ENCODE peak calls at places on chromosomes 6 and 20, in eight cellular contexts. One of them, this sample, is unnamed.
A peak's percentile ranks its signal among the peaks of the same experiment; 100 is the strongest.

GRCh38 chr20:17571153-17571527 is 1.3 kb downstream of the DSTN start:
- DNase-seq in RWPE1: no peak
- DNase-seq in GM23248: peak; percentile 40
- DNase-seq in AG04450: no peak
- DNase-seq in body of pancreas: no peak
- DNase-seq in psoas muscle: no peak
- DNase-seq in IMR-90: no peak
- DNase-seq in neuronal stem cell: no peak
- DNase-seq in this sample: no peak

GRCh38 chr6:120214097-120214496 is 864.5 kb upstream of the MAN1A1 start:
- DNase-seq in body of pancreas: no peak
- DNase-seq in IMR-90: no peak
- DNase-seq in psoas muscle: no peak
- DNase-seq in RWPE1: no peak
- DNase-seq in GM23248: no peak
- DNase-seq in AG04450: no peak
- DNase-seq in neuronal stem cell: no peak
- DNase-seq in this sample: no peak

GRCh38 chr20:56689318-56689717 is 60.2 kb downstream of the TFAP2C start:
- DNase-seq in GM23248: peak; percentile 93
- DNase-seq in neuronal stem cell: no peak
- DNase-seq in AG04450: no peak
- DNase-seq in RWPE1: peak; percentile 88
- DNase-seq in IMR-90: no peak
- DNase-seq in body of pancreas: peak; percentile 6
- DNase-seq in psoas muscle: no peak
- DNase-seq in this sample: no peak

GRCh38 chr6:83976871-83977270 is 56.7 kb upstream of the MRAP2 start:
- DNase-seq in GM23248: no peak
- DNase-seq in AG04450: no peak
- DNase-seq in psoas muscle: no peak
- DNase-seq in IMR-90: no peak
- DNase-seq in RWPE1: peak; percentile 6
- DNase-seq in neuronal stem cell: no peak
- DNase-seq in body of pancreas: no peak
- DNase-seq in this sample: no peak

GRCh38 chr6:166253277-166254229 is 54.6 kb downstream of the PRR18 start:
- DNase-seq in neuronal stem cell: peak; percentile 35
- DNase-seq in GM23248: peak; percentile 17
- DNase-seq in body of pancreas: peak; percentile 39
- DNase-seq in RWPE1: peak; percentile 8
- DNase-seq in AG04450: no peak
- DNase-seq in psoas muscle: peak; percentile 34
- DNase-seq in IMR-90: no peak
- DNase-seq in this sample: no peak

GRCh38 chr6:33718713-33719112 is 7.2 kb upstream of the UQCC2 start:
- DNase-seq in IMR-90: no peak
- DNase-seq in RWPE1: no peak
- DNase-seq in psoas muscle: no peak
- DNase-seq in body of pancreas: no peak
- DNase-seq in AG04450: no peak
- DNase-seq in GM23248: no peak
- DNase-seq in neuronal stem cell: no peak
- DNase-seq in this sample: no peak

GRCh38 chr6:31717499-31718222 is 2.5 kb downstream of the LY6G6D start:
- DNase-seq in body of pancreas: peak; percentile 46
- DNase-seq in psoas muscle: no peak
- DNase-seq in GM23248: no peak
- DNase-seq in neuronal stem cell: no peak
- DNase-seq in IMR-90: no peak
- DNase-seq in RWPE1: no peak
- DNase-seq in AG04450: no peak
- DNase-seq in this sample: no peak

GRCh38 chr20:44532981-44533331 is 11.1 kb upstream of the SERINC3 start:
- DNase-seq in RWPE1: no peak
- DNase-seq in neuronal stem cell: no peak
- DNase-seq in IMR-90: peak; percentile 58
- DNase-seq in psoas muscle: no peak
- DNase-seq in GM23248: peak; percentile 56
- DNase-seq in AG04450: no peak
- DNase-seq in body of pancreas: no peak
- DNase-seq in this sample: no peak

GRCh38 chr20:36202891-36203338 is 33.4 kb upstream of the AAR2 start:
- DNase-seq in body of pancreas: peak; percentile 69
- DNase-seq in AG04450: no peak
- DNase-seq in RWPE1: peak; percentile 92
- DNase-seq in IMR-90: peak; percentile 19
- DNase-seq in neuronal stem cell: peak; percentile 65
- DNase-seq in psoas muscle: peak; percentile 76
- DNase-seq in GM23248: peak; percentile 55
- DNase-seq in this sample: peak; percentile 53

GRCh38 chr20:2705931-2706645 is 13.5 kb downstream of the EBF4 start:
- DNase-seq in psoas muscle: no peak
- DNase-seq in GM23248: no peak
- DNase-seq in AG04450: no peak
- DNase-seq in body of pancreas: no peak
- DNase-seq in RWPE1: no peak
- DNase-seq in IMR-90: no peak
- DNase-seq in neuronal stem cell: no peak
- DNase-seq in this sample: no peak

GRCh38 chr20:1827510-1827973 is 67.7 kb upstream of the SIRPA start:
- DNase-seq in neuronal stem cell: no peak
- DNase-seq in body of pancreas: no peak
- DNase-seq in RWPE1: no peak
- DNase-seq in AG04450: no peak
- DNase-seq in psoas muscle: no peak
- DNase-seq in IMR-90: no peak
- DNase-seq in GM23248: no peak
- DNase-seq in this sample: no peak

GRCh38 chr6:108419934-108420609 is 125.2 kb downstream of the AFG1L start:
- DNase-seq in IMR-90: no peak
- DNase-seq in neuronal stem cell: no peak
- DNase-seq in RWPE1: no peak
- DNase-seq in AG04450: no peak
- DNase-seq in body of pancreas: no peak
- DNase-seq in GM23248: no peak
- DNase-seq in psoas muscle: no peak
- DNase-seq in this sample: no peak

DNA sequence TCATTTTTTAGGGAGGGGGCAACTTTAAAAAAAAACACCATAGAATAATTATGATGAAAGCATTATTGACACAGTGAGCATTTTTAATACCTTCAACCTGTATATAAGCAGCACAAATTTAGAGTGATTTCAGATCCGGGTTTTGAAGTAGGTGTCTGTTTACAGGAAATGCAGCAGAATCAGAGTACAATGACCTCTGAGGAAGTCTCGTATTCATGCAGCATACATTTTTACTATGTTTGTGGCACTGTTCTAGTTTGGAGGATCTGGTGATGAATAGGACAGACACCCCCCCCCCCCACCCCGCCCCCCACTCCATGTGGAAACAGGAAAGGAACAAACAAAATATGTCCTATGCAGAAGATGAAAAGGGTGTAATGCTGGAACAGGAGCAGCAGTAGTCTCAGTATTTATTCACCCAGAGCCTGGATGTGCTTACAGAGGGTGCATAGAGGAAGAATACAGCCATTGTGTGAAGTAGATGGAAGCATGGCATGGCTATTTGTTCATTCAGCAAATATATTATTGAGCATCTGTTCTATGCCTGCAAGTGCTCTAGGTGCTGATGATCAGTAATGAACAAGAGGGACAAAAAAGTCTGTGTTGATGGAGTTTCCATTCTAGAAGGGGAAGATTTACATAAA is 19.7 kb downstream of the VAPB start:
- DNase-seq in body of pancreas: no peak
- DNase-seq in RWPE1: no peak
- DNase-seq in psoas muscle: no peak
- DNase-seq in GM23248: no peak
- DNase-seq in AG04450: no peak
- DNase-seq in neuronal stem cell: no peak
- DNase-seq in IMR-90: no peak
- DNase-seq in this sample: no peak
- H3K27ac ChIP-seq in body of pancreas: peak overlapping the region; percentile 53
- H3K27ac ChIP-seq in RWPE1: no peak overlapping the region
- H3K27ac ChIP-seq in psoas muscle: peak overlapping the region; percentile 87
- H3K27ac ChIP-seq in GM23248: no peak overlapping the region
- H3K27ac ChIP-seq in AG04450: no peak overlapping the region
- H3K27ac ChIP-seq in neuronal stem cell: no peak overlapping the region
- H3K27ac ChIP-seq in IMR-90: no peak overlapping the region
- H3K27ac ChIP-seq in this sample: no peak overlapping the region

GRCh38 chr6:28979679-28980078 is 25.4 kb downstream of the ZNF311 start:
- DNase-seq in neuronal stem cell: no peak
- DNase-seq in AG04450: no peak
- DNase-seq in psoas muscle: no peak
- DNase-seq in IMR-90: no peak
- DNase-seq in RWPE1: no peak
- DNase-seq in GM23248: no peak
- DNase-seq in body of pancreas: no peak
- DNase-seq in this sample: no peak

GRCh38 chr6:28980137-28980796 is 24.8 kb downstream of the ZNF311 start:
- DNase-seq in RWPE1: no peak
- DNase-seq in IMR-90: no peak
- DNase-seq in psoas muscle: no peak
- DNase-seq in GM23248: no peak
- DNase-seq in body of pancreas: no peak
- DNase-seq in AG04450: no peak
- DNase-seq in neuronal stem cell: no peak
- DNase-seq in this sample: no peak

GRCh38 chr6:28981391-28981832 is 23.7 kb downstream of the ZNF311 start:
- DNase-seq in neuronal stem cell: peak; percentile 78
- DNase-seq in AG04450: no peak
- DNase-seq in IMR-90: peak; percentile 59
- DNase-seq in psoas muscle: peak; percentile 50
- DNase-seq in RWPE1: no peak
- DNase-seq in GM23248: peak; percentile 66
- DNase-seq in body of pancreas: peak; percentile 73
- DNase-seq in this sample: peak; percentile 77

GRCh38 chr6:28981833-28982475 is 23.2 kb downstream of the ZNF311 start:
- DNase-seq in IMR-90: peak; percentile 87
- DNase-seq in neuronal stem cell: peak; percentile 87
- DNase-seq in AG04450: peak; percentile 77
- DNase-seq in psoas muscle: peak; percentile 68
- DNase-seq in GM23248: peak; percentile 88
- DNase-seq in RWPE1: peak; percentile 71
- DNase-seq in body of pancreas: peak; percentile 93
- DNase-seq in this sample: peak; percentile 90

GRCh38 chr6:28980797-28981390 is 24.2 kb downstream of the ZNF311 start:
- DNase-seq in neuronal stem cell: peak; percentile 81
- DNase-seq in psoas muscle: peak; percentile 30
- DNase-seq in IMR-90: peak; percentile 77
- DNase-seq in body of pancreas: peak; percentile 59
- DNase-seq in GM23248: peak; percentile 90
- DNase-seq in RWPE1: peak; percentile 32
- DNase-seq in AG04450: peak; percentile 55
- DNase-seq in this sample: peak; percentile 74
- H3K27ac ChIP-seq in neuronal stem cell: peak overlapping the region; percentile 78
- H3K27ac ChIP-seq in psoas muscle: peak overlapping the region; percentile 68
- H3K27ac ChIP-seq in IMR-90: no peak overlapping the region
- H3K27ac ChIP-seq in body of pancreas: peak overlapping the region; percentile 41
- H3K27ac ChIP-seq in GM23248: peak overlapping the region; percentile 57
- H3K27ac ChIP-seq in RWPE1: peak overlapping the region; percentile 27
- H3K27ac ChIP-seq in AG04450: peak overlapping the region; percentile 40
- H3K27ac ChIP-seq in this sample: peak overlapping the region; percentile 95

GRCh38 chr6:169811072-169811471 is 59.6 kb downstream of the ERMARD start:
- DNase-seq in body of pancreas: no peak
- DNase-seq in RWPE1: no peak
- DNase-seq in AG04450: no peak
- DNase-seq in neuronal stem cell: no peak
- DNase-seq in psoas muscle: no peak
- DNase-seq in GM23248: no peak
- DNase-seq in IMR-90: no peak
- DNase-seq in this sample: no peak

GRCh38 chr6:169808608-169808967 is 57.2 kb downstream of the ERMARD start:
- DNase-seq in neuronal stem cell: no peak
- DNase-seq in psoas muscle: no peak
- DNase-seq in RWPE1: no peak
- DNase-seq in AG04450: no peak
- DNase-seq in GM23248: no peak
- DNase-seq in IMR-90: no peak
- DNase-seq in body of pancreas: no peak
- DNase-seq in this sample: no peak

GRCh38 chr6:169811521-169812256 is 60.3 kb downstream of the ERMARD start:
- DNase-seq in neuronal stem cell: no peak
- DNase-seq in RWPE1: no peak
- DNase-seq in GM23248: no peak
- DNase-seq in AG04450: no peak
- DNase-seq in psoas muscle: no peak
- DNase-seq in IMR-90: no peak
- DNase-seq in body of pancreas: no peak
- DNase-seq in this sample: no peak

GRCh38 chr6:169809386-169809785 is 58.0 kb downstream of the ERMARD start:
- DNase-seq in GM23248: no peak
- DNase-seq in IMR-90: no peak
- DNase-seq in RWPE1: no peak
- DNase-seq in psoas muscle: no peak
- DNase-seq in body of pancreas: no peak
- DNase-seq in neuronal stem cell: no peak
- DNase-seq in AG04450: no peak
- DNase-seq in this sample: no peak

DNA sequence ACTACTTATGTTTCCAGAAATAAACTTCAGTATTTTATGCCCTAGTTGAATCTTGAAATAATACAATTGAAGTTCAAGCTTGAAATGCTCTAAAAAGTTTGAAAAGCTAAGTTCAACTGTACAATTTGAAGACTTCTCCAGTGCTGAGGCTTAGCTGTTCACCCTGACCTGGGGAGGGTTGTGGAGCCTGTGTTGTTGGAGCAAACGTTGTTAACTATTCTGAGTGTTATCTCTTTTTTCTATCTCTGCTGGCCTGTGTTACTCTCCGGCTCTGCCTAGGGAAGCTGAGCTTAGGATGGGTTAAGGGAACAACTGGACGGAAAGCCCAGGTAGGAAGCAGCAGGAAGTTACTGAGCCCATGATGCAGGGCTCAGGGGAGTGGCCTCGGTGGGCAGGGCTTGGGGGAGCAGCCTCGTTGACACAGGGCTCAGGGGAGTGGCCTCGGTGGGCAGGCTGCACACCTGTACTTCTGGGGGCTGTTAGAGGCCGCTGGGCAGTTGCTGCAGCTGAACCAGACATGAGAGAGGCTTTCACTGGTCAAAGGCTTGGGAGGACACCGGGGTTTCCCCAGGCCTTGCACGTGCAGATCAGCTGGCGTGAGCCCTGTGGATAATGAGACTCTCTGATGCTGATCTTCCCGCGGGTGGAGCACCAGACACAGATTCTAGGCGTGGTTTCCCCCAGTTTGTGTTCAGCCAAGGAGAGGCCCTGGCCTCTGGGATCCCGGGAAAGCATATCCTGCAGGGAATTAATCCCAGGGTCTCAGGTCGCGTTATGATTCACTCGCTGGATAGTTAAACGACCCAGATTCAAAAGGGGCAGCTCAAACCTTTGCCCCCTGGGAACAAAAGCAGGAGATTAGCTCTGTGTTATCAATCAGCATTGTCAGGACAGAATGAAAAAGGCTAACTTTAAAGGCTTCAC is 58.9 kb downstream of the ERMARD start:
- DNase-seq in IMR-90: no peak
- DNase-seq in RWPE1: no peak
- DNase-seq in neuronal stem cell: peak; percentile 67
- DNase-seq in GM23248: no peak
- DNase-seq in AG04450: no peak
- DNase-seq in body of pancreas: no peak
- DNase-seq in psoas muscle: no peak
- DNase-seq in this sample: no peak
- H3K27ac ChIP-seq in IMR-90: no peak overlapping the region
- H3K27ac ChIP-seq in RWPE1: no peak overlapping the region
- H3K27ac ChIP-seq in neuronal stem cell: peak overlapping the region; percentile 69
- H3K27ac ChIP-seq in GM23248: no peak overlapping the region
- H3K27ac ChIP-seq in AG04450: no peak overlapping the region
- H3K27ac ChIP-seq in body of pancreas: no peak overlapping the region
- H3K27ac ChIP-seq in psoas muscle: no peak overlapping the region
- H3K27ac ChIP-seq in this sample: no peak overlapping the region

GRCh38 chr6:139882234-139882633 is 507.8 kb upstream of the CITED2 start:
- DNase-seq in neuronal stem cell: no peak
- DNase-seq in GM23248: no peak
- DNase-seq in AG04450: no peak
- DNase-seq in body of pancreas: no peak
- DNase-seq in RWPE1: no peak
- DNase-seq in psoas muscle: no peak
- DNase-seq in IMR-90: peak; percentile 78
- DNase-seq in this sample: no peak
- H3K27ac ChIP-seq in neuronal stem cell: no peak overlapping the region
- H3K27ac ChIP-seq in GM23248: no peak overlapping the region
- H3K27ac ChIP-seq in AG04450: peak overlapping the region; percentile 22
- H3K27ac ChIP-seq in body of pancreas: no peak overlapping the region
- H3K27ac ChIP-seq in RWPE1: no peak overlapping the region
- H3K27ac ChIP-seq in psoas muscle: peak overlapping the region; percentile 83
- H3K27ac ChIP-seq in IMR-90: peak overlapping the region; percentile 70
- H3K27ac ChIP-seq in this sample: peak overlapping the region; percentile 1

This sample was measured in uterus.